ENCODE peak calls at places on chromosome 2, in nine cellular contexts. X is D721Med; H is activated T-helper 9 cell treated with anti-CD3 and anti-CD28 coated beads, Interleukin-2, amount 50 U/mL, for 16 hours; Z is HFFc6; A is choroid plexus epithelial cell; E is activated gamma-delta T cell treated with anti-CD3 and anti-CD28 coated beads, Interleukin-2, amount 50 U/mL, for 16 hours; D is right cardiac atrium; P is NK-92 treated with Interleukin-12 subunit alpha and Interleukin-12 subunit beta, amount 100 ng/mL, for 24 hours; R is activated naive CD4-positive, alpha-beta T cell. Q is an unnamed sample.

GRCh38 chr2:99559075-99559662 is 69.4 kb upstream of the REV1 start:
- DNase-seq in X (peak), E (peak), P (peak), H (peak), A (peak), R (peak), D (peak), Z (peak), Q (peak)

GRCh38 chr2:219214141-219214540 is 4.6 kb downstream of the ABCB6 start:
- DNase-seq in P (no peak), D (no peak), H (no peak), R (no peak), E (no peak), X (no peak), Z (no peak), A (no peak), Q (no peak)

GRCh38 chr2:186780701-186781316 is 68.2 kb downstream of the ZSWIM2 start:
- DNase-seq in P (no peak), D (no peak), H (no peak), E (no peak), A (peak), R (no peak), Z (peak), X (no peak), Q (peak)

GRCh38 chr2:46122318-46122970 is 174.8 kb upstream of the EPAS1 start:
- DNase-seq in X (no peak), R (no peak), Z (no peak), E (no peak), P (no peak), D (no peak), H (no peak), A (no peak), Q (no peak)

GRCh38 chr2:239400000-239400831 is 604 bp downstream of the HDAC4 start:
- DNase-seq in P (no peak), D (peak), Z (no peak), R (no peak), E (no peak), X (no peak), A (peak), H (peak), Q (no peak)

GRCh38 chr2:157032019-157032418 is 225.5 kb upstream of the GALNT5 start:
- DNase-seq in H (no peak), P (no peak), X (no peak), A (peak), Z (peak), D (no peak), E (no peak), R (no peak), Q (peak)

GRCh38 chr2:37324536-37324785 is 172 bp downstream of the PRKD3 start:
- DNase-seq in D (peak), P (peak), H (no peak), X (no peak), A (peak), E (peak), Z (peak), R (no peak), Q (peak)

GRCh38 chr2:241242306-241242705 is 53.8 kb downstream of the ANO7 start:
- DNase-seq in D (no peak), X (no peak), P (no peak), Z (no peak), R (no peak), E (no peak), H (no peak), A (peak), Q (no peak)

GRCh38 chr2:190859347-190860297 is 21.0 kb upstream of the GLS start:
- DNase-seq in Z (peak), H (no peak), R (no peak), A (peak), E (no peak), D (no peak), P (no peak), X (no peak), Q (no peak)